ENCODE peak calls at places on chromosomes 6 and 20, in five cellular contexts. V is suprapubic skin, E is upper lobe of left lung, K is HCT116, A is prostate gland. P is an unnamed sample.
A peak's percentile ranks its signal among the peaks of the same experiment; 100 is the strongest.

GRCh38 chr6:87755697-87756671 is 54.0 kb upstream of the AKIRIN2 start:
- DNase-seq in V (no peak), E (no peak), K (no peak), A (no peak), P (no peak)

GRCh38 chr20:7980332-7981046 is 39.1 kb downstream of the TMX4 start:
- DNase-seq in V (no peak), E (no peak), K (peak; percentile 23), A (peak; percentile 10), P (no peak)

GRCh38 chr20:1802385-1803215 is 92.6 kb upstream of the SIRPA start:
- DNase-seq in V (no peak), E (peak; percentile 73), K (no peak), A (peak; percentile 57), P (peak; percentile 95)

GRCh38 chr20:59356662-59357061 is 56.3 kb downstream of the EDN3 start:
- DNase-seq in V (no peak), E (no peak), K (no peak), A (no peak), P (peak; percentile 49)

GRCh38 chr20:23874747-23875146 is 4.8 kb downstream of the CST5 start:
- DNase-seq in V (no peak), E (no peak), K (no peak), A (no peak), P (no peak)

GRCh38 chr6:143556529-143556928 is 45.0 kb upstream of the FUCA2 start:
- DNase-seq in V (no peak), E (no peak), K (no peak), A (no peak), P (no peak)

GRCh38 chr6:15818491-15818890 is 155.7 kb upstream of the DTNBP1 start:
- DNase-seq in V (no peak), E (no peak), K (no peak), A (no peak), P (no peak)

GRCh38 chr6:25960689-25961088 is 1.9 kb upstream of the TRIM38 start:
- DNase-seq in V (no peak), E (no peak), K (no peak), A (no peak), P (no peak)

GRCh38 chr6:44567406-44567805 is 179.9 kb downstream of the CDC5L start:
- DNase-seq in V (no peak), E (peak; percentile 36), K (no peak), A (no peak), P (peak; percentile 47)

GRCh38 chr20:63047946-63048345 is 41.2 kb upstream of the BHLHE23 start:
- DNase-seq in V (no peak), E (no peak), K (no peak), A (no peak), P (peak; percentile 41)

GRCh38 chr6:77463308-77463880 is at the start of gene HTR1B:
- DNase-seq in V (no peak), E (no peak), K (no peak), A (no peak), P (no peak)

GRCh38 chr6:37485259-37485658 is 14.4 kb downstream of the CCDC167 start:
- DNase-seq in V (no peak), E (no peak), K (no peak), A (no peak), P (no peak)

GRCh38 chr6:131787955-131788712 is 19.7 kb upstream of the ENPP1 start:
- DNase-seq in V (no peak), E (no peak), K (no peak), A (no peak), P (no peak)

GRCh38 chr6:54029187-54029586 is 82.1 kb upstream of the MLIP start:
- DNase-seq in V (no peak), E (no peak), K (no peak), A (no peak), P (no peak)

GRCh38 chr6:22590423-22590822 is 21.1 kb downstream of the HDGFL1 start:
- DNase-seq in V (no peak), E (no peak), K (no peak), A (no peak), P (no peak)

GRCh38 chr6:33508935-33509926 is 54.9 kb downstream of the ZBTB9 start:
- DNase-seq in V (no peak), E (no peak), K (no peak), A (no peak), P (no peak)

GRCh38 chr20:3046677-3047462 is 1.0 kb downstream of the MRPS26 start:
- DNase-seq in V (no peak), E (peak; percentile 56), K (peak; percentile 34), A (peak; percentile 24), P (no peak)

GRCh38 chr6:16059496-16059895 is 69.4 kb upstream of the MYLIP start:
- DNase-seq in V (no peak), E (no peak), K (no peak), A (no peak), P (no peak)

GRCh38 chr6:132512638-132513632 is at the start of gene STX7:
- DNase-seq in V (peak; percentile 93), E (peak; percentile 93), K (peak; percentile 75), A (peak; percentile 86), P (peak; percentile 97)

GRCh38 chr20:6295026-6295425 is 172.2 kb upstream of the FERMT1 start:
- DNase-seq in V (no peak), E (no peak), K (no peak), A (no peak), P (no peak)

GRCh38 chr6:161442381-161442858 is 168.6 kb upstream of the AGPAT4 start:
- DNase-seq in V (no peak), E (no peak), K (no peak), A (no peak), P (no peak)

GRCh38 chr20:916825-917224 is 691 bp upstream of the ANGPT4 start:
- DNase-seq in V (no peak), E (no peak), K (no peak), A (no peak), P (no peak)

GRCh38 chr6:10595731-10596664 is 74.8 kb downstream of the GCNT2 start:
- DNase-seq in V (no peak), E (no peak), K (no peak), A (no peak), P (no peak)

GRCh38 chr6:155994071-155994470 is 538.4 kb upstream of the NOX3 start:
- DNase-seq in V (no peak), E (no peak), K (no peak), A (no peak), P (no peak)

GRCh38 chr6:71420693-71421328 is 132.2 kb downstream of the OGFRL1 start:
- DNase-seq in V (peak; percentile 97), E (peak; percentile 97), K (no peak), A (peak; percentile 97), P (peak; percentile 90)

GRCh38 chr6:135250751-135251356 is 69.7 kb downstream of the MYB start:
- DNase-seq in V (no peak), E (peak; percentile 27), K (no peak), A (no peak), P (no peak)

GRCh38 chr6:90534337-90535025 is 52.4 kb downstream of the MAP3K7 start:
- DNase-seq in V (no peak), E (no peak), K (no peak), A (no peak), P (no peak)

GRCh38 chr6:113694278-113695077 is 162.7 kb upstream of the MARCKS start:
- DNase-seq in V (no peak), E (no peak), K (no peak), A (no peak), P (no peak)
- TF ChIP-seq POLR2AphosphoS5 in V (no peak), E (no peak), K (no peak), A (no peak), P (no peak)

GRCh38 chr20:14622796-14623195 is 285.4 kb upstream of the FLRT3 start:
- DNase-seq in V (no peak), E (no peak), K (peak; percentile 15), A (no peak), P (no peak)
- TF ChIP-seq CTCF in V (no peak), E (no peak), K (peak; percentile 29), A (no peak), P (no peak)

DNA sequence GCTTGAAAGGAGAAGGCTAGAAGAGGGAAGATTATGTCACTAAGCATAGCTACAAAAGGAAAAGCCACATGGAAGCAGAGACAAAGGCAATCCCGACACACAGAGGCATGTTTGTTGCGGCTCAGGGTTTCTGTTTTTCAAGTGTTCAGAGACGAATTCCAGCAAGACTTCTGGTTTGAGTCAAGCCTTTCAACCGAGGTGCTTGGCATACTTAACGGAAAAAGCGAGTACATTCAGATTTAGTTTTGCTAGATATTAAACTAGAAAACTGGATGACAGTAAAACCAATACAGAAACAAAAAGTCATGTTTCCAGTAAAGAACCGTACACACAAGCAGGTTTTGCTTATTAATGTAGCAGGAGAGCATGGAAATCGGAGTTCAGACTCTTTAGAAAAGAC is 27.2 kb downstream of the MCUR1 start:
- DNase-seq in V (no peak), E (no peak), K (no peak), A (no peak), P (no peak)
- H3K4me3 ChIP-seq in V (no peak overlapping the region), E (no peak overlapping the region), K (no peak overlapping the region), A (no peak overlapping the region), P (no peak overlapping the region)

DNA sequence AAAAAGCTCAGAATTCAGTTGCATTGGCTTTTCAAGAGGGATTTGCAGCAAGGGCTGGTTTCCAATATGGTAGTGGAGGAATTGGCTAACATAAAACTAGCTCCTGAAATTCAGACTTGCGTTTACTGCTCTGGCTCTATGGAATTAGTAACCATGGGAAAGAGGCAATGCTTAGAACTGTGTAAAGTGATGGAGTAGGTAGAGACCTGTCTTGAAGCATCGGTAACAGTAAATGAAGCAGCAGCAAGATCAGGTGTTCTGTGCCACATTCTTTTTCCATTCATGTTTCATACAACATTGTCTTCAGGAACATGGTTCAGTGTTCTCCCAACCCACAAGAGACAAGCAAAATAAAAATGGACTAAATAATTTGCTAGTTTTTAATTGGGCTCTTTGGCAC is 6.5 kb downstream of the IRF4 start:
- DNase-seq in V (no peak), E (no peak), K (no peak), A (no peak), P (no peak)
- TF ChIP-seq POLR2AphosphoS5 in V (no peak), E (no peak), K (no peak), A (no peak), P (no peak)

DNA sequence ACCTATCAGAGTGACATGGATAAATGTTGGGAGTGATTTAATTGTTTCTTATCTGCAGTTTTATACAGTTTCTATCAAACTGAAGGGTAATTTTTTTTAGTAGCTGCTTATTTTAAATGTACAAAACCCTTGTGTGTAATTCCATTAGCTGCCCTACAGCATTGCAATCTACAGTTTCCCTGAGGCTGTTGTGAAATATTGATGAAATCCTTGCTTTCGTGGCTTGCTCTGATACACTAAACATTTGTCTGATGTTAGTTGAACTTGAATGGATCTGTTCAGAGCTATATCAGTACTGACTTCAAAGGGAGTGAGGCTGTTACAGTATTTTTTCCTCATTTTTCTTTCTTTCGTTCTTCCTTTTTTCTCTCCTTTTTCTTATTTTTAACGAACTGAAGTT is 255.4 kb downstream of the TSHZ2 start:
- DNase-seq in V (no peak), E (no peak), K (no peak), A (no peak), P (no peak)
- TF ChIP-seq CTCF in V (no peak), E (no peak), K (no peak), A (no peak), P (no peak)

GRCh38 chr6:157263146-157263545 is 60.2 kb downstream of the TMEM242 start:
- DNase-seq in V (no peak), E (no peak), K (no peak), A (no peak), P (peak; percentile 67)
- H3K4me3 ChIP-seq in V (no peak overlapping the region), E (no peak overlapping the region), K (no peak overlapping the region), A (no peak overlapping the region), P (no peak overlapping the region)